ENCODE peak calls at places on chromosomes 6 and 20, in four cellular contexts. O is psoas muscle; B is CD8-positive, alpha-beta T cell; G is left lung. N is an unnamed sample.

GRCh38 chr6:6003334-6004146 is 3.2 kb downstream of the NRN1 start:
- DNase-seq in O (no peak), B (no peak), G (no peak), N (peak; percentile 80)

GRCh38 chr6:2659882-2660281 is 90.8 kb downstream of the MYLK4 start:
- DNase-seq in O (no peak), B (no peak), G (no peak), N (no peak)

GRCh38 chr20:35012227-35013069 is 56.8 kb downstream of the MYH7B start:
- DNase-seq in O (peak; percentile 29), B (no peak), G (no peak), N (peak; percentile 60)

GRCh38 chr20:16123623-16124022 is 449.6 kb downstream of the KIF16B start:
- DNase-seq in O (no peak), B (no peak), G (no peak), N (no peak)

GRCh38 chr6:166488081-166488685 is 98.3 kb downstream of the RAMACL start:
- DNase-seq in O (peak; percentile 48), B (peak; percentile 73), G (peak; percentile 70), N (no peak)

GRCh38 chr6:91476000-91476399 is 889.1 kb upstream of the MAP3K7 start:
- DNase-seq in O (no peak), B (no peak), G (peak; percentile 34), N (no peak)

GRCh38 chr6:41937881-41938574 is 3.6 kb downstream of the CCND3 start:
- DNase-seq in O (no peak), B (peak; percentile 41), G (peak; percentile 47), N (no peak)

GRCh38 chr6:7902221-7902620 is 8.4 kb downstream of the TXNDC5 start:
- DNase-seq in O (no peak), B (no peak), G (no peak), N (no peak)

GRCh38 chr20:51022803-51023616 is at the start of gene KCNG1:
- DNase-seq in O (peak; percentile 65), B (no peak), G (peak; percentile 70), N (peak; percentile 86)

GRCh38 chr20:62066339-62066982 is 780 bp upstream of the TAF4 start:
- DNase-seq in O (peak; percentile 43), B (peak; percentile 37), G (peak; percentile 62), N (peak; percentile 65)

GRCh38 chr6:128204621-128205020 is 303.8 kb upstream of the THEMIS start:
- DNase-seq in O (no peak), B (no peak), G (no peak), N (no peak)

GRCh38 chr6:149563203-149563927 is 2.8 kb upstream of the GINM1 start:
- DNase-seq in O (no peak), B (no peak), G (no peak), N (no peak)

GRCh38 chr20:59446361-59446760 is 145.9 kb downstream of the EDN3 start:
- DNase-seq in O (no peak), B (no peak), G (no peak), N (no peak)

GRCh38 chr20:37417857-37418501 is 72.0 kb downstream of the SRC start:
- DNase-seq in O (no peak), B (no peak), G (no peak), N (no peak)

GRCh38 chr6:125584468-125584939 is 164.9 kb upstream of the HEY2 start:
- DNase-seq in O (peak; percentile 45), B (no peak), G (peak; percentile 34), N (no peak)

GRCh38 chr6:166008441-166009369 is 158.9 kb downstream of the TBXT start:
- DNase-seq in O (no peak), B (no peak), G (no peak), N (no peak)

GRCh38 chr20:63366658-63367360 is 5.7 kb upstream of the CHRNA4 start:
- DNase-seq in O (no peak), B (no peak), G (no peak), N (no peak)

GRCh38 chr6:54958446-54958845 is 111.9 kb downstream of the FAM83B start:
- DNase-seq in O (no peak), B (no peak), G (no peak), N (no peak)

GRCh38 chr20:32638848-32639247 is 34.9 kb downstream of the C20orf203 start:
- DNase-seq in O (no peak), B (no peak), G (no peak), N (no peak)

GRCh38 chr20:19814241-19814640 is 56.2 kb downstream of the RIN2 start:
- DNase-seq in O (no peak), B (no peak), G (no peak), N (no peak)

GRCh38 chr6:15491255-15491985 is 171.4 kb downstream of the DTNBP1 start:
- DNase-seq in O (peak; percentile 73), B (peak; percentile 49), G (peak; percentile 65), N (peak; percentile 82)

GRCh38 chr20:57941572-57942381 is 232.0 kb upstream of the PMEPA1 start:
- DNase-seq in O (no peak), B (no peak), G (no peak), N (no peak)

DNA sequence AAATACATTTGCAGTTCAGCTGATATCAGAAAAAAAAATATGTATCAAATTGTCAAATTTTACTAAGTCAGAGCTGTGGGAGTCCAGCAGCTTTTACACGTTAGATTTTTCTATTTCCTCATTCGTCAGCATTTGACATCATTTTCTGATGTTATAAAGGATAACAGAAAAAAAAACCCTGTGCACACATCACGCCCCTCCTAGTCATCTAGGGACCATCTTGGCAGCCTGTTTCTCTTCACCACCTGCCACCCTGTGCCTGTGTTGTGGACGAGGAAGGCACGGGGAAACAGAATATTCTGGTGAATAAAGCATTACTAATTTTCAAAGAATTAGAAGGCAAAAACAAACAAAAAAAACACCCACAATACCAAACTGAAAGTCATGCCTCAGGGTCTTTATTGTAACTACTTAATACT is 12.4 kb downstream of the B4GALT5 start:
- DNase-seq in O (no peak), B (no peak), G (no peak), N (no peak)
- H3K4me1 ChIP-seq in O (peaks cover 76% of the 10 kb centered on the region), B (peaks cover 8% of the 10 kb centered on the region), G (peaks cover 97% of the 10 kb centered on the region), N (no peaks in the 10 kb centered on the region)

DNA sequence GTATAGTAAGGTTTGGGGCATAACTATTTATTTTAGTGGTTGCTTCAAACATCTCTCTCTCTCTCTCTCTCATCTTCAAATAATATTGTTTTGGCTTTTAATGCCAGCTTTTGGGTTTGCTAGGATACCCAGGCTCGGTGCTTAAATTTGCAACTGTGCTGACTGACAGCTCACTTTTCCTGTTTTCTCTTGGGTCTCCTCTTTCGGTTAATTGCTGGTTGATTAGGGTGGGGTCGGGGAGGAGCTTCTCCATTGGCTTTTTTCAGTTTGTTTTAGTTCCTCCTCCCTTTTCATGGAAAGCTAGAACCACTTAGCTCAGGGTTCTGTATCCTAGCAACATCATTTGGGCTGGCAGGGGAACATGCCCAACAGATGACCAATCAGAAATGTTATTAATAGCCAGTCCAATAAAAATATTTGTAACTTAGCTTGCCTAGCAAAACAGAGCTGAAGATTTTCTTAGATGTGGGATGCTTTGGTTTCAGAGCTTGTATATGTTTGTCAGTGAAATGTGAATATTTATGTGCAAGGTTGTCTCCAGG is 11.3 kb downstream of the TFAP2B start:
- DNase-seq in O (no peak), B (no peak), G (no peak), N (no peak)
- H3K27me3 ChIP-seq in O (peaks cover 83% of the 10 kb centered on the region), B (peaks cover 13% of the 10 kb centered on the region), G (peaks cover 100% of the 10 kb centered on the region), N (no peaks in the 10 kb centered on the region)

GRCh38 chr6:53054532-53054931 is 10.7 kb upstream of the FBXO9 start:
- DNase-seq in O (no peak), B (no peak), G (no peak), N (no peak)
- H3K27ac ChIP-seq in O (no peak overlapping the region), B (no peak overlapping the region), G (no peak overlapping the region), N (no peak overlapping the region)

DNA sequence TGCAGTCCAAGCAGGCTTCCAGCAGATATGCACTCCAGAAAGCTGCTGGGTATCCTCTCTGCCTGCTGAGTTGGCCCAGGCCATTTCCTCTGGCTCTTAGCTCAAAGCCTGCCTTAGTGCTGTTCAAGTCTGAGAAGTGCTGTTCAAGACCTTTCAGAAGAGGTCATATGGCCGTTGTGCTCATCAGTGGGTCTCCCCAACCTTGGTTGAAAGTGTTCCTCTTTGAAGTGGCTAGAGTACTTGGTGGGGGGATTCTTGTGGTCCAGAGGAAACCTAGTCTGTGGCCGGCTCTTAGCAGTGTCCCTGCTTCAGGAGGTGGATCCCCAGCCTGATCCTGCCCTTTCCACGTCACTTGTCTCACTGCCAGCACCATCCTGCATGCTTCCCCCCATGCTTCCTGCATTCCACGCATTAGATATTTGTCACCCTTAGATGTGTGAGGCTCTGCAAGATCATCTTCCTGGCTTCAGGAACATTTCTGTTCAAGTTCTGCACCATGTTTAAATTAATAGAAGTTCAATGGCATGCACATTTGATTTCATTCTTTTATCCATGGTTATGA is 105.0 kb downstream of the FIG4 start:
- DNase-seq in O (no peak), B (no peak), G (no peak), N (no peak)
- H3K4me1 ChIP-seq in O (no peaks in the 10 kb centered on the region), B (no peaks in the 10 kb centered on the region), G (peaks cover 18% of the 10 kb centered on the region), N (no peaks in the 10 kb centered on the region)

N was measured in aorta.